ENCODE peak calls at places on chromosomes 13 and 19, in seven cellular contexts. S is IMR-90, C is H9, D is neuronal stem cell, W is mesenchymal stem cell, B is H1, M is mesendoderm. T is an unnamed sample.

GRCh38 chr13:98930014-98930625 is 47.7 kb downstream of the DOCK9 start:
- DNase-seq in S (no peak), C (no peak), D (no peak), W (no peak), B (no peak), M (no peak), T (no peak)

GRCh38 chr19:41175825-41176734 is 16.9 kb upstream of the CYP2S1 start:
- DNase-seq in S (peak; percentile 76), C (peak; percentile 96), D (no peak), W (peak; percentile 82), B (peak; percentile 75), M (peak; percentile 99), T (peak; percentile 60)

GRCh38 chr13:23754506-23754905 is 134.7 kb downstream of the MIPEP start:
- DNase-seq in S (peak; percentile 52), C (no peak), D (no peak), W (no peak), B (no peak), M (no peak), T (no peak)

GRCh38 chr13:32229443-32229842 is 85.7 kb downstream of the ZAR1L start:
- DNase-seq in S (peak; percentile 28), C (no peak), D (no peak), W (no peak), B (no peak), M (no peak), T (peak; percentile 67)

GRCh38 chr13:47723898-47724297 is 277.2 kb downstream of the SUCLA2 start:
- DNase-seq in S (no peak), C (no peak), D (no peak), W (no peak), B (no peak), M (peak; percentile 26), T (no peak)

GRCh38 chr19:51144482-51145045 is 2.5 kb downstream of the SIGLEC7 start:
- DNase-seq in S (no peak), C (no peak), D (no peak), W (no peak), B (no peak), M (no peak), T (no peak)

GRCh38 chr13:52125547-52125946 is 3.3 kb downstream of the NEK5 start:
- DNase-seq in S (no peak), C (no peak), D (no peak), W (no peak), B (no peak), M (no peak), T (no peak)

GRCh38 chr13:101049166-101049850 is 367.0 kb downstream of the NALCN start:
- DNase-seq in S (no peak), C (no peak), D (no peak), W (no peak), B (no peak), M (no peak), T (no peak)

GRCh38 chr13:51202477-51203046 is 19.6 kb upstream of the FAM124A start:
- DNase-seq in S (no peak), C (no peak), D (no peak), W (no peak), B (no peak), M (no peak), T (no peak)

GRCh38 chr19:51552996-51553725 is 17.9 kb upstream of the ZNF175 start:
- DNase-seq in S (peak; percentile 47), C (peak; percentile 91), D (peak; percentile 79), W (peak; percentile 51), B (peak; percentile 82), M (peak; percentile 90), T (peak; percentile 54)

GRCh38 chr19:42076375-42076944 is 494 bp downstream of the ZNF574 start:
- DNase-seq in S (no peak), C (no peak), D (no peak), W (no peak), B (no peak), M (no peak), T (no peak)

GRCh38 chr13:44715287-44716224 is 139.4 kb upstream of the TSC22D1 start:
- DNase-seq in S (no peak), C (no peak), D (no peak), W (no peak), B (no peak), M (no peak), T (peak; percentile 39)

DNA sequence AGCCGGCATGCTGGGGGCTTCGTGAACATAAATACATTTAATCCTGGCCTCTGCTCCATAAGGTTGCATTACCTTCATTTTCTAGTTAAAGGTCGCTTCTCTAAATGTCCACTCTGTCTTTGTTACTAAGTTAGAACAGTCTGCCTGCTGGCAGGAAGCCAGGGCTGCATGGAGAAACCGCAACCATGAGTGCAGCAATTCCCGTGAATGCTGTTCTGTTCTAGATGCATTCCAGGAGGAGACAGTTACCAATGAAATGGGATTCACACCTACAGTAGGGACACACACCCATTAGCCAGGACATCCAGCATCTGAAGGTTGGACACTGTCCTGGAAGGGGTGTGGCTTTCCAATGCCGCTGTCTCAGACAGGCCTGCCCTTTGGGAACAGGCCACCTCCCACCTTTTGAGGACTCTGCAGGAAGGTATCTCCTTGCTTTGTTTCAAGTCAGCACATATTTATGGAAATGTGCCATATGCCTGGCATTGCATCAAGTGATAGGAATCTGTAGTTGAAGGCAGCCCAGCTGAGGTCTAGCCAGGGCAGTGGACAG is 129.7 kb downstream of the SLC7A1 start:
- DNase-seq in S (peak; percentile 62), C (no peak), D (no peak), W (peak; percentile 68), B (no peak), M (peak; percentile 61), T (no peak)
- H3K23ac ChIP-seq in S (no peak overlapping the region), C (no peak overlapping the region), D (no peak overlapping the region), W (no peak overlapping the region), B (no peak overlapping the region), M (no peak overlapping the region), T (no peak overlapping the region)

DNA sequence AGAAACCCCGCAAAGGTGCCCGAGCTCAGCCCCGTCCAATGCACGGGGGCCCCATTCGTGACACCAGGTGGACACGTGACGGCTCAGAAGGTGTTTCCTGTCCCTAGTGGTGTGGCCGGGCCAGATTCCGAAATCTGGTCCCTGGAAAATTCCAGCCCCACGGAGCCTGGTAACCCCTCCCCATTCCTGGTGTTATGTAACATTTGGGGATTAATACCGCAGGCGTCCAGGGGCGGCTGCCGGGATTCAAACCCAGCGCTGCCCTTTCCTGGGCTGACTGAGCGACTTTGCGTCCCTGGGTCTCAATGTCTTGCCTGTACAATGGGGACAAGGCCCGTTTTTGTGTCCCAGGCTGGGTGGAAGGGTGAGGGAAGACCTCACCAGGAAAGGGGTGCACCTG is 1.0 kb upstream of the PLK5 start:
- DNase-seq in S (no peak), C (no peak), D (no peak), W (no peak), B (no peak), M (no peak), T (peak; percentile 44)
- H3K27me3 ChIP-seq in S (peaks cover 34% of the 10 kb centered on the region), C (peaks cover 16% of the 10 kb centered on the region), D (peaks cover 62% of the 10 kb centered on the region), W (peaks cover 65% of the 10 kb centered on the region), B (peaks cover 19% of the 10 kb centered on the region), M (peaks cover 9% of the 10 kb centered on the region), T (peaks cover 20% of the 10 kb centered on the region)

DNA sequence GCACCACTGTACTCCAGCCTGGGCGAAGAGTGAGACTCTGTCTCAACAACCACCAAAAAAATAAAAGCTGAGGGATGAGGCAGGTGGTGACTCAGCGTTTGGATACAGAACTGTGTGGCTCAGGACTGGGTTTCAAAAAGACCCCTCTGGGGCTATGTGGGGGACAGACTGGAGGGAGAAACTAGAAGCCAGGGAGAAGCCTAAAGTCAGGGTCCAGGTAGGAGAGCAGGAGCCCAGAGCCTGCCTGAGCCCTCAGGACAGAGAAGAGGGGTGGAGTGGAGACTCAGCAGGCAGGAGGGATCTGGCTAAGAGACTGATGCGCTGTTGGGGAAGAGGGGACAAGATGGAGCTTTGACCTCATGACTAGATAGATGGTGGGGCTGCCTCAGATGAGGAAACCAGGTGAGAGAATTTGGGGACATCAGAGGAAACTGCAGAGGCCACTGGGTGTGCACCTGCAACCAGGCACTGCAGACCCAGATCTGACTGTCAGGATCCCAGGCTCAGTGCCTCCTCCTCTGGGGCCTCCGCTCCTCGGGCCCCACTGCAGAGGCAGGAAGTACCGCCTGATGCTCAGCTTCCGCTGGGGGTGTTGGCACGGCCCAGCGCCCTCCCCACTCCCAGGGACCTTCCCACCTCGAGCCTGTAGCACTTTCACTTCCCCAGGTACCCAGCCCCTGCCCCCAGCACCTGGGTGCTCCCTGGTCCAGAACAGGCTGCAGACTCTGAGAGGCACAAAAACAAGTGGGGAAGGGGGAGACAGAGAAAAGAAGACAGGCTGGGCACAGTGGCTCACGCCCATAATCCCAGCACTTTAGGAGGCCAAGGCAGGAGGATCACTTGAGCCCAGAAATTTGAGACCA is 1.5 kb upstream of the CD37 start:
- DNase-seq in S (peak; percentile 40), C (peak; percentile 27), D (no peak), W (peak; percentile 35), B (no peak), M (no peak), T (no peak)
- H3K27ac ChIP-seq in S (no peak overlapping the region), C (no peak overlapping the region), D (no peak overlapping the region), W (peak overlapping the region; percentile 18), B (no peak overlapping the region), M (no peak overlapping the region), T (no peak overlapping the region)

DNA sequence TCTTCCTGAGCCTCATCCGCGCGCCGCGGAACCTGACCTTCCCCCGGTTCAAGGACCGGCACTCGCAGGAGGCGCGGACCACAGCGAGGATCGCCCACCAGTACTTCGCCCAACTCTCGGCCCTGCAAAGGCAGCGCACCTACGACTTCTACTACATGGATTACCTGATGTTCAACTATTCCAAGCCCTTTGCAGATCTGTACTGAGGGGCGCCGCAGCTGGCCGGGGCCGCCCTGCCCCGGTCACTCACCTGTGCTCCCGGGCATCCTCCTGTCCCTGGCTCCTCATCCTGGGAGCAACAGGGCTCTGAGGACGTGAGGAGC is 23.9 kb upstream of the KCTD15 start:
- DNase-seq in S (no peak), C (no peak), D (no peak), W (no peak), B (no peak), M (no peak), T (no peak)
- H3K23ac ChIP-seq in S (no peak overlapping the region), C (no peak overlapping the region), D (peak overlapping the region; percentile 31), W (no peak overlapping the region), B (no peak overlapping the region), M (no peak overlapping the region), T (no peak overlapping the region)

DNA sequence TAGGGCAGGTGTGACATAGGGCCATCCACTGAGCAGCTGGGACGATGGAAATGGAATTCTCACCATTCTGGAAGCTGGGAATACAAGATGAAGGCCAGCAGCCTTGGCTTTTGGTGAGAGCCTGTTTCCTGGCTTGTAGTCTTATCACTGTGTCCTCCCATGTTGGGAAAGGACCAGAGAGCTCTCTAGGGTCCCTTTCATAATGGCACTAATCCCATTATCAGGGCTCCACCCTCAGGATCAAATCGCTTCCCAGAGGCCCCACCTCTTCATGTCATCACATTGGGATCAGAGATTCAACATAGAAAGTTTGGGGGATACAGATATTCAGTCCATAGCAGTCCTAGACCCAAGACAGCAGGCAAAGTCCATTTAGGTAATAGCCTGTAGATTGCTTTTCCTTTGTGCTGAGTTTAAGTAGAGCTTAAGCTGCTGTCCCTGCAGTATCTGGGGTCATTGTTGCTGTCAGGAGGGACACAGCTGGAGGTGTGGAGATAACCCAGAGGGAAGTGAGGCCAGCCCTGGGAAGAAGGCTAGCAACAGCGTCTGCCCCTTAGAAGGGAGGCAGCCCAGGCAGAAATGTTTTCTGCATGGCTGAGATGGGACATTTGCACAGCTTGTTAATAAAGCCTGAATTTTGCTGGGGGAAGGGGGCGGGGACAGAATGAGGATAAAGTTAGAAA is 136.5 kb upstream of the GPR12 start:
- DNase-seq in S (no peak), C (no peak), D (peak; percentile 29), W (no peak), B (no peak), M (peak; percentile 91), T (no peak)
- H3K27me3 ChIP-seq in S (peaks cover 16% of the 10 kb centered on the region), C (no peaks in the 10 kb centered on the region), D (peaks cover 10% of the 10 kb centered on the region), W (peaks cover 40% of the 10 kb centered on the region), B (no peaks in the 10 kb centered on the region), M (no peaks in the 10 kb centered on the region), T (no peaks in the 10 kb centered on the region)